ENCODE peak calls at places on chromosomes 1 and 21, in seven cellular contexts. C is activated CD8-positive, alpha-beta T cell treated with anti-CD3 and anti-CD28 coated beads for 36 hours; I is NCI-H1417; H is HT-29; M is fibroblast of mammary gland; L is LNCaP clone FGC; W is AG08395. S is an unnamed sample.

GRCh38 chr21:38712076-38712475 is 93.7 kb upstream of the ETS2 start:
- DNase-seq in C (peak), I (peak), H (peak), M (peak), L (peak), W (peak), S (peak)

GRCh38 chr21:43012596-43012995 is 38.2 kb downstream of the PKNOX1 start:
- DNase-seq in C (no peak), I (no peak), H (no peak), M (peak), L (no peak), W (peak), S (no peak)

GRCh38 chr21:45010860-45011259 is 63.5 kb upstream of the ADARB1 start:
- DNase-seq in C (no peak), I (no peak), H (no peak), M (no peak), L (no peak), W (no peak), S (no peak)

GRCh38 chr1:209854196-209854595 is 26.4 kb downstream of the UTP25 start:
- DNase-seq in C (no peak), I (no peak), H (no peak), M (no peak), L (no peak), W (no peak), S (no peak)

GRCh38 chr1:231628207-231628876 is 1.8 kb downstream of the DISC1 start:
- DNase-seq in C (peak), I (peak), H (no peak), M (peak), L (no peak), W (no peak), S (peak)

GRCh38 chr1:156773607-156774006 is 6.3 kb downstream of the PRCC start:
- DNase-seq in C (no peak), I (no peak), H (no peak), M (no peak), L (no peak), W (no peak), S (no peak)

GRCh38 chr1:78303620-78304019 is 187.2 kb upstream of the PTGFR start:
- DNase-seq in C (no peak), I (no peak), H (no peak), M (peak), L (no peak), W (peak), S (no peak)

GRCh38 chr21:37912616-37913015 is 3.6 kb downstream of the KCNJ6 start:
- DNase-seq in C (no peak), I (no peak), H (no peak), M (no peak), L (no peak), W (no peak), S (no peak)

GRCh38 chr1:28343405-28343804 is 14.6 kb downstream of the MED18 start:
- DNase-seq in C (no peak), I (no peak), H (no peak), M (peak), L (no peak), W (peak), S (no peak)

GRCh38 chr1:2982615-2983318 is 38.5 kb upstream of the ACTRT2 start:
- DNase-seq in C (no peak), I (no peak), H (no peak), M (no peak), L (no peak), W (no peak), S (no peak)

GRCh38 chr1:3714284-3714741 is 37.9 kb upstream of the CCDC27 start:
- DNase-seq in C (no peak), I (no peak), H (no peak), M (no peak), L (no peak), W (no peak), S (no peak)

GRCh38 chr1:169483500-169483966 is 2.2 kb downstream of the SLC19A2 start:
- DNase-seq in C (no peak), I (peak), H (peak), M (peak), L (peak), W (no peak), S (no peak)

GRCh38 chr1:160904783-160905616 is 20.0 kb upstream of the ITLN1 start:
- DNase-seq in C (no peak), I (no peak), H (no peak), M (no peak), L (no peak), W (no peak), S (no peak)

GRCh38 chr1:205989786-205990185 is 13.4 kb downstream of the RAB7B start:
- DNase-seq in C (no peak), I (no peak), H (no peak), M (no peak), L (no peak), W (no peak), S (peak)

GRCh38 chr1:24438423-24438901 is 22.9 kb downstream of the NIPAL3 start:
- DNase-seq in C (no peak), I (peak), H (no peak), M (peak), L (no peak), W (peak), S (no peak)

GRCh38 chr1:197774691-197775281 is 494 bp downstream of the DENND1B start:
- DNase-seq in C (peak), I (peak), H (peak), M (peak), L (no peak), W (peak), S (peak)

GRCh38 chr1:207017615-207018559 is 14.7 kb downstream of the C1orf116 start:
- DNase-seq in C (no peak), I (no peak), H (peak), M (no peak), L (no peak), W (no peak), S (no peak)

GRCh38 chr1:205317311-205317917 is 4.1 kb downstream of the NUAK2 start:
- DNase-seq in C (no peak), I (peak), H (peak), M (no peak), L (peak), W (no peak), S (peak)

GRCh38 chr1:1197551-1198422 is 8.6 kb downstream of the TNFRSF18 start:
- DNase-seq in C (no peak), I (no peak), H (no peak), M (no peak), L (no peak), W (no peak), S (no peak)

GRCh38 chr1:178645157-178645825 is 79.8 kb upstream of the RALGPS2 start:
- DNase-seq in C (no peak), I (peak), H (no peak), M (no peak), L (no peak), W (no peak), S (no peak)

GRCh38 chr21:42071146-42071737 is at the start of gene UMODL1:
- DNase-seq in C (no peak), I (peak), H (no peak), M (no peak), L (no peak), W (no peak), S (no peak)

GRCh38 chr1:211501671-211502413 is 9.9 kb upstream of the RD3 start:
- DNase-seq in C (no peak), I (no peak), H (no peak), M (no peak), L (no peak), W (no peak), S (no peak)

GRCh38 chr1:24724345-24725208 is 20.7 kb upstream of the CLIC4 start:
- DNase-seq in C (no peak), I (no peak), H (peak), M (peak), L (no peak), W (peak), S (no peak)

GRCh38 chr1:33320619-33321165 is at the start of gene A3GALT2:
- DNase-seq in C (no peak), I (no peak), H (no peak), M (no peak), L (no peak), W (no peak), S (no peak)

S was measured in RPMI8226.